ENCODE peak calls at places on chromosomes 5 and 9, in five cellular contexts. Z is pancreas, E is fibroblast of lung, F is GM06990, K is nephron progenitor cell. R is an unnamed sample.

GRCh38 chr9:91805031-91805430 is 145.0 kb downstream of the ROR2 start:
- DNase-seq in Z (no peak), F (no peak), K (no peak), E (no peak), R (no peak)

GRCh38 chr9:92196909-92197308 is 81.7 kb upstream of the SPTLC1 start:
- DNase-seq in K (no peak), Z (no peak), F (no peak), E (peak), R (no peak)

GRCh38 chr9:13274901-13275641 is 4.4 kb downstream of the MPDZ start:
- DNase-seq in F (no peak), Z (no peak), K (no peak), E (peak), R (no peak)

GRCh38 chr5:130141689-130142320 is 237.5 kb downstream of the CHSY3 start:
- DNase-seq in F (no peak), E (peak), K (peak), Z (no peak), R (peak)

GRCh38 chr5:41247135-41247534 is 33.8 kb upstream of the C6 start:
- DNase-seq in F (no peak), Z (no peak), K (no peak), E (no peak), R (no peak)

GRCh38 chr5:9903806-9904205 is 273.7 kb upstream of the TAS2R1 start:
- DNase-seq in F (no peak), K (no peak), Z (no peak), E (peak), R (no peak)

GRCh38 chr9:103913899-103914298 is 180.2 kb upstream of the SMC2 start:
- DNase-seq in F (no peak), E (no peak), K (no peak), Z (no peak), R (no peak)

GRCh38 chr5:123151227-123151951 is 62.3 kb downstream of the PRDM6 start:
- DNase-seq in F (no peak), K (no peak), Z (no peak), E (no peak), R (no peak)

GRCh38 chr5:62082370-62082778 is 223.6 kb upstream of the KIF2A start:
- DNase-seq in E (peak), K (no peak), F (no peak), Z (no peak), R (no peak)

GRCh38 chr5:19874811-19875210 is 113.2 kb downstream of the CDH18 start:
- DNase-seq in F (no peak), E (no peak), Z (no peak), K (no peak), R (no peak)

GRCh38 chr5:132813599-132814440 is 718 bp downstream of the SOWAHA start:
- DNase-seq in E (peak), Z (peak), K (peak), F (peak), R (peak)

GRCh38 chr5:172373680-172374079 is 80.6 kb downstream of the SH3PXD2B start:
- DNase-seq in F (no peak), E (no peak), Z (no peak), K (no peak), R (no peak)

GRCh38 chr5:80653497-80653896 is 955 bp upstream of the MSH3 start:
- DNase-seq in Z (no peak), K (no peak), E (no peak), F (no peak), R (no peak)

GRCh38 chr9:35981704-35982103 is 23.8 kb upstream of the OR2S2 start:
- DNase-seq in F (no peak), K (peak), E (no peak), Z (no peak), R (no peak)

GRCh38 chr9:19271081-19271480 is 40.6 kb downstream of the DENND4C start:
- DNase-seq in E (no peak), K (no peak), Z (no peak), F (no peak), R (no peak)

GRCh38 chr5:151454166-151454565 is 6.8 kb downstream of the SLC36A1 start:
- DNase-seq in E (no peak), Z (no peak), F (no peak), K (no peak), R (no peak)

GRCh38 chr5:93340881-93341280 is 240.1 kb downstream of the NR2F1-AS1 start:
- DNase-seq in Z (no peak), E (no peak), K (no peak), F (no peak), R (no peak)

GRCh38 chr9:20940447-20941176 is 90.8 kb downstream of the HACD4 start:
- DNase-seq in Z (no peak), E (no peak), K (no peak), F (no peak), R (no peak)

GRCh38 chr9:74742792-74743389 is 144.8 kb downstream of the TRPM6 start:
- DNase-seq in K (peak), F (no peak), Z (no peak), E (peak), R (peak)

GRCh38 chr5:10690460-10690859 is 70.6 kb downstream of the DAP start:
- DNase-seq in F (no peak), E (peak), Z (no peak), K (no peak), R (no peak)

GRCh38 chr9:72585737-72586136 is 64.3 kb downstream of the TMC1 start:
- DNase-seq in K (no peak), E (peak), Z (no peak), F (no peak), R (no peak)

GRCh38 chr5:134037160-134037559 is 32.4 kb upstream of the VDAC1 start:
- DNase-seq in F (no peak), Z (no peak), K (no peak), E (no peak), R (no peak)

GRCh38 chr5:2740849-2741555 is 10.5 kb downstream of the IRX2 start:
- DNase-seq in K (no peak), Z (no peak), F (no peak), E (no peak), R (no peak)

GRCh38 chr9:4762108-4762888 is 21.3 kb upstream of the AK3 start:
- DNase-seq in K (peak), F (peak), E (peak), Z (peak), R (peak)

GRCh38 chr5:133274597-133274935 is 222.8 kb downstream of the HSPA4 start:
- DNase-seq in Z (no peak), F (no peak), E (no peak), K (peak), R (no peak)

GRCh38 chr9:84966876-84967830 is 297.6 kb downstream of the NTRK2 start:
- DNase-seq in K (peak), F (peak), Z (no peak), E (no peak), R (peak)
- TF ChIP-seq CTCF in K (peak), F (peak), Z (no peak), E (no peak), R (no peak)

DNA sequence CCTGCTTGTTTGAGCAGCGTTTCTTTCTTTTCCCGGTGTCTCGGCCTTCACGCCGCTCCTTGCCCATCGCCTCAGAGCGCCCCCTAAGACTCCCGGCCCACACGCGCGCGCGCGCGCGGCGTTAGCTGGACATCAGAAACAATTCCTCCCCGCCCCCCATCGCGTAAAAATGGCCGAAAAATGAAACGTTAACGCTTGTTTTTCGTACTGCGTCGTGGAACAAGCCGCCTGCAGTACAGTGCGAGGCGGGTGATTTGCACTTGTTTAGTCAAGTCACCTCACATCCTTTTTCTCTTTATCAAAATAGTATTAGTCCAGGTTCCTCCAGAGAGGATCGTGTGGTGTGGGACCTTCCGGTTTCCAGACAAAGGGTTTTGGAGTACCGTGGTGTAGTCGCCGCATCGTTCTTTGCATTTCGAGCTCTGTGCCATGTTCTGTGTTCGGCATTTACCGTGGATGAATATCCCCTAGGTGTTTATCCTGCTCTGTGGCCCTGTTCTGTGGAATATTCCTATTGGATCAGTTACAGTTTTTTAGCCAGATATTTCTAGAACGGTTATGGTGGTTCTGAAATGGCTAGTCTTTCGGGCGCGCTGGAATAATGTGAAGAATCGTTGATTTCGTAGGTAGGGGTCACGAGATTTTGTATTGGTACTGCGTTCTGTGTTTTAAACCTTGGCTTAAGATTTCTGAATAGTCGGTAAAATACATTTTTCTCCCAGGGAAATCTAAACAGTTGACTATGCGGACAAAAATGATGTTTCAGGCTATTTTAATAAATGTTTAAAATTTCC is 1.0 kb downstream of the MATR3 start:
- DNase-seq in K (peak), E (peak), Z (peak), F (peak), R (peak)
- TF ChIP-seq CTCF in K (no peak), E (peak), Z (no peak), F (peak), R (peak)

GRCh38 chr9:87333802-87334201 is 163.9 kb upstream of the DAPK1 start:
- DNase-seq in E (no peak), K (no peak), Z (no peak), F (no peak), R (no peak)
- TF ChIP-seq CTCF in E (no peak), K (no peak), Z (no peak), F (no peak), R (no peak)

GRCh38 chr5:119943148-119943547 is 313.8 kb downstream of the FAM170A start:
- DNase-seq in K (no peak), E (peak), F (no peak), Z (no peak), R (no peak)
- TF ChIP-seq CTCF in K (no peak), E (no peak), F (no peak), Z (no peak), R (no peak)